ENCODE peak calls at places on chromosomes 4 and X, in seven cellular contexts. H is lower lobe of right lung; K is aorta; R is neural progenitor cell; N is H7; Z is GM23248; D is CD8-positive, alpha-beta memory T cell. C is an unnamed sample. For H3K27me3, the result is how much of the 10 kb centered on the place peaks cover.

GRCh38 chr4:48028654-48029053 is 12.1 kb downstream of the NIPAL1 start:
- DNase-seq in H (no peak), K (no peak), Z (no peak), R (no peak), N (no peak), D (no peak), C (no peak)

GRCh38 chrX:40152706-40153334 is 55.1 kb upstream of the BCOR start:
- DNase-seq in N (peak), R (peak), K (peak), H (peak), Z (peak), D (no peak), C (peak)

GRCh38 chr4:141540643-141541042 is 95.7 kb upstream of the IL15 start:
- DNase-seq in D (no peak), R (no peak), K (no peak), Z (peak), H (no peak), N (no peak), C (no peak)

GRCh38 chr4:183504064-183504929 is 561 bp upstream of the ING2 start:
- DNase-seq in H (peak), Z (peak), K (peak), R (peak), N (peak), D (peak), C (peak)

GRCh38 chrX:94057385-94057784 is 383.4 kb downstream of the FAM133A start:
- DNase-seq in D (no peak), N (no peak), K (no peak), R (no peak), Z (peak), H (no peak), C (no peak)

GRCh38 chr4:153138736-153139135 is 65.5 kb upstream of the TRIM2 start:
- DNase-seq in D (no peak), K (no peak), Z (no peak), R (no peak), N (no peak), H (no peak), C (no peak)

GRCh38 chr4:78669453-78669852 is 106.7 kb upstream of the BMP2K start:
- DNase-seq in H (no peak), R (no peak), N (peak), Z (no peak), D (no peak), K (no peak), C (no peak)

GRCh38 chr4:117284736-117285135 is 199.4 kb upstream of the TRAM1L1 start:
- DNase-seq in D (no peak), K (no peak), Z (no peak), N (no peak), H (no peak), R (no peak), C (no peak)

GRCh38 chrX:11395859-11396258 is 102.6 kb downstream of the AMELX start:
- DNase-seq in K (no peak), H (no peak), N (no peak), D (no peak), R (no peak), Z (no peak), C (no peak)

GRCh38 chr4:53186714-53187358 is 179.0 kb downstream of the SCFD2 start:
- DNase-seq in N (no peak), K (no peak), D (no peak), Z (no peak), H (no peak), R (no peak), C (no peak)

GRCh38 chrX:74925210-74926088 is at the start of gene NEXMIF:
- DNase-seq in H (peak), K (peak), D (no peak), R (peak), N (peak), Z (peak), C (peak)

GRCh38 chrX:140504371-140505324 is at the start of gene SOX3:
- DNase-seq in D (no peak), K (no peak), N (peak), Z (no peak), R (peak), H (no peak), C (no peak)

GRCh38 chr4:144591401-144591800 is 54.6 kb upstream of the HHIP start:
- DNase-seq in H (peak), Z (peak), R (no peak), D (no peak), N (no peak), K (no peak), C (no peak)

GRCh38 chr4:105785792-105786191 is 77.2 kb downstream of the GSTCD start:
- DNase-seq in H (no peak), K (no peak), N (no peak), D (no peak), R (no peak), Z (no peak), C (no peak)

GRCh38 chrX:70241501-70241900 is 7.0 kb downstream of the AWAT1 start:
- DNase-seq in Z (no peak), R (no peak), K (no peak), H (no peak), D (no peak), N (no peak), C (no peak)

GRCh38 chr4:149766135-149766534 is 49.5 kb downstream of the IQCM start:
- DNase-seq in N (no peak), H (no peak), R (no peak), D (no peak), K (no peak), Z (no peak), C (no peak)

GRCh38 chr4:71255966-71256365 is 82.9 kb upstream of the SLC4A4 start:
- DNase-seq in D (no peak), R (no peak), K (no peak), Z (no peak), N (no peak), H (no peak), C (no peak)

GRCh38 chr4:163493643-163494359 is 689 bp upstream of the TMA16 start:
- DNase-seq in K (peak), N (no peak), D (no peak), Z (peak), R (no peak), H (peak), C (peak)

GRCh38 chr4:37889849-37890500 is 909 bp upstream of the TBC1D1 start:
- DNase-seq in H (no peak), N (peak), K (peak), R (peak), Z (peak), D (no peak), C (peak)

GRCh38 chrX:138128025-138128671 is 562.2 kb downstream of the ZIC3 start:
- DNase-seq in Z (peak), K (no peak), H (no peak), N (peak), R (peak), D (no peak), C (no peak)

GRCh38 chrX:105050921-105051320 is 169.6 kb downstream of the TEX13A start:
- DNase-seq in K (no peak), N (no peak), Z (no peak), R (no peak), H (no peak), D (no peak), C (no peak)

GRCh38 chr4:153426207-153426886 is 39.8 kb upstream of the TMEM131L start:
- DNase-seq in Z (no peak), D (no peak), N (no peak), K (no peak), H (no peak), R (no peak), C (no peak)

GRCh38 chr4:55609393-55609821 is 17.4 kb upstream of the PDCL2 start:
- DNase-seq in D (no peak), R (peak), K (no peak), H (no peak), N (no peak), Z (peak), C (no peak)

GRCh38 chrX:66004928-66005831 is 34.7 kb downstream of the VSIG4 start:
- DNase-seq in K (no peak), N (no peak), D (no peak), R (no peak), Z (no peak), H (no peak), C (no peak)

GRCh38 chr4:142168181-142168580 is 531.8 kb downstream of the IL15 start:
- DNase-seq in D (no peak), H (no peak), R (no peak), K (no peak), N (no peak), Z (no peak), C (no peak)

GRCh38 chr4:112523764-112524505 is 8.0 kb upstream of the NEUROG2 start:
- DNase-seq in K (peak), H (peak), N (peak), Z (peak), R (peak), D (peak), C (peak)

GRCh38 chr4:142909908-142910307 is 63.8 kb upstream of the INPP4B start:
- DNase-seq in N (no peak), D (no peak), R (no peak), H (no peak), Z (peak), K (no peak), C (no peak)

GRCh38 chrX:105098201-105098600 is 122.3 kb downstream of the TEX13A start:
- DNase-seq in Z (no peak), N (no peak), D (no peak), R (no peak), K (no peak), H (no peak), C (no peak)

GRCh38 chr4:73021634-73022033 is 47.9 kb downstream of the COX18 start:
- DNase-seq in H (no peak), N (peak), K (no peak), D (no peak), R (peak), Z (peak), C (no peak)

GRCh38 chr4:124199755-124200154 is 512.8 kb downstream of the ANKRD50 start:
- DNase-seq in K (no peak), R (no peak), D (no peak), N (no peak), H (no peak), Z (peak), C (no peak)

GRCh38 chr4:40183615-40184411 is 13.0 kb upstream of the RHOH start:
- DNase-seq in K (no peak), R (no peak), N (no peak), Z (peak), D (no peak), H (no peak), C (no peak)

GRCh38 chr4:165765053-165765452 is 108.0 kb upstream of the TLL1 start:
- DNase-seq in D (no peak), K (no peak), R (no peak), Z (no peak), N (no peak), H (no peak), C (no peak)

GRCh38 chrX:78708171-78708570 is 39.3 kb upstream of the LPAR4 start:
- DNase-seq in D (no peak), H (no peak), R (peak), Z (peak), N (peak), K (no peak), C (no peak)

DNA sequence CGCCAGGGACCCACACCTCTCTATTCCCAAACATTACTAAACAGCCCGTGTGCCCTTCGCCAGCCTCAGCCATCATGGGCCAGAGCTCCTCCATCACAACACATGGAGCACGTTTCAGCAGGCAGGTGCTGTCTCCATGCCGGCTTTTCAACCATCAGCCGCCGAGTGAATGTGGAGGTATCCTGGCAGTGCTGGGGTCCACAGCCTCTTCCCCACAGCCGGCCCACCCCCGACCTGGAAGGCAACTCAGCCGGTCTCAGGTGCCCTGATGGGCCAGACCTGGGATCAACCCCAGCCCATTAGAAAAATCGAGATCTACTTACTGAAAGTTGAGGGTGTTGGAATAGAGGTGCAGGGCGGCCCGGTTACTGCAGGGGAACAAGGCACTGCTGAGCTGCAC is 3.1 kb downstream of the NAA10 start:
- DNase-seq in R (no peak), H (no peak), D (no peak), N (no peak), K (no peak), Z (no peak), C (peak)
- H3K27me3 ChIP-seq in R (under half), H (under half), D (under half), N (under half), K (under half), Z (under half), C (under half)

DNA sequence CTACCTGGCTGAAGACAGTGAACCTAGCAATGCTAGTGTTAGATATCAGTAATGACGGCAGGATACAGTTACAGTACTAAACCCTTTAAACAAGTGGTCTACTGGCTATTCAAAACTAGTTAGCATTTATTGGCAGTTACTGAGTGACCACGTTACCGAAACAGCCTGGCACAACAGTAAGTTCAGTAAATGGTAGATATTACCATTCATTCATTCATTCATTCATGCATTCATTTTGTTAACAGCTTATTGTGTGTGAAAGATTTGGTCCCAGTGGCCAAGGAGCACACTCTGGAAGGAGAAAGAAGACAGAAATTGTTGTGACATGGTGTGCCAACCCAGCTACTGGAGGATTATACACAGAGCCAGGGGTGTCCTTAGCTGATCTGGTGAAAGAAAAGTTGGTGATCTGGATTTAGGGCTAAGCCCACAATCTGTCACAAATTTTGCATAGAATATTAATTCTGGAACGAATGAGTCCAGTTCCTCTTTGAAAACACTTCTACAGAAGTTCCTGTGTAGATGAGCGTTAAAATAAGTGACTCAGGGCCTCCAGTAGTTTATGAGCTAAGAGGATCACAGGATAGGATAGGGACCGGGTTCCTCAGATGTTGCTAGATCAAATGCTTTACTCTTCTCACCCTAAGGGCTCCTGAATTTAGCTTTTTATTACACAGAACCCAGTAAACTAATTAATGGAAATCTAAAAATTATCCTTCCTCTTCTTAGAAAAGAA is 179.1 kb downstream of the CBR4 start:
- DNase-seq in Z (peak), N (no peak), R (no peak), H (no peak), D (no peak), K (no peak), C (no peak)
- H3K4me3 ChIP-seq in Z (peak), N (no peak), R (peak), H (peak), D (no peak), K (no peak), C (peak)

DNA sequence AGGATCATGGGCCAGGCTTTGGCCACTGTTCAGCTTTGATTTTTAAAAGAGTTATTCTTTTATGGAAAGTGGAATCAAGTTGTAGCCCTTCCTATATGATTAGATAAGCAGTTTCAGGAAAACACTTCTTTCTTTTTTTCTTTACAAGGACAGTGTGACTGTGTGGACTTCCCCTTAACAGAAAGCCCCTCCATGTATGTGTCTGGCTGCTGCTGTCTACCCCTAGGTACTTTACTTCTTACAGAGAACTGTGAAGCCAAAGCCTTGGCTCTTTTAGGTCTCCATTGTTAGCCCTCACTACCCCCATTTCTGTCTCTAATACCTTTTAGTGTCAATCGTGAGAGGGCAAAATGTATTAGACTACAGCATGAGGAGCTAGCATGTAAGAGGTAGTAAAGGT is 19.1 kb downstream of the VSIG1 start:
- DNase-seq in N (no peak), D (no peak), Z (no peak), K (no peak), H (no peak), R (no peak), C (no peak)
- H3K27me3 ChIP-seq in N (under half), D (under half), Z (under half), K (under half), H (under half), R (under half), C (under half)

GRCh38 chrX:149631293-149632165 is at the start of gene TMEM185A:
- DNase-seq in R (peak), K (peak), D (peak), H (peak), Z (peak), N (peak), C (peak)
- H3K4me3 ChIP-seq in R (peak), K (peak), D (peak), H (peak), Z (peak), N (peak), C (peak)

GRCh38 chr4:178665916-178666315 is 1223.7 kb upstream of the AGA start:
- DNase-seq in K (no peak), N (no peak), R (no peak), D (no peak), Z (no peak), H (no peak), C (no peak)
- H3K27me3 ChIP-seq in K (under half), N (under half), R (under half), D (under half), Z (under half), H (under half), C (under half)

C was measured in spleen.